ENCODE peak calls at places on chromosomes 5 and 9, in four cellular contexts. L is H9, N is neural progenitor cell, J is HCT116. T is an unnamed sample.

GRCh38 chr5:61765471-61765870 is 433.4 kb downstream of the ZSWIM6 start:
- DNase-seq in N (no peak), J (no peak), L (no peak), T (no peak)

GRCh38 chr9:971901-972511 is 4.4 kb upstream of the DMRT3 start:
- DNase-seq in N (peak), L (peak), J (no peak), T (no peak)

GRCh38 chr9:8821910-8822666 is 1022.5 kb upstream of the DMAC1 start:
- DNase-seq in N (no peak), J (no peak), L (no peak), T (peak)

GRCh38 chr5:93092349-93093105 is 488.5 kb downstream of the NR2F1-AS1 start:
- DNase-seq in J (no peak), N (no peak), L (no peak), T (peak)

GRCh38 chr5:107322936-107323335 is 347.8 kb downstream of the EFNA5 start:
- DNase-seq in L (no peak), J (no peak), N (no peak), T (no peak)

GRCh38 chr9:124300312-124300711 is 42.6 kb downstream of the NEK6 start:
- DNase-seq in L (no peak), J (no peak), N (no peak), T (no peak)

GRCh38 chr5:13660072-13660471 is 284.4 kb downstream of the DNAH5 start:
- DNase-seq in J (no peak), N (peak), L (no peak), T (peak)

GRCh38 chr5:76583163-76584047 is 39.8 kb downstream of the F2RL2 start:
- DNase-seq in L (no peak), N (no peak), J (peak), T (no peak)

GRCh38 chr9:101999441-101999840 is 261.0 kb upstream of the GRIN3A start:
- DNase-seq in J (no peak), L (no peak), N (peak), T (no peak)

GRCh38 chr9:136013116-136013515 is 51.9 kb upstream of the UBAC1 start:
- DNase-seq in N (no peak), L (no peak), J (no peak), T (no peak)

GRCh38 chr5:50463726-50464125 is 22.6 kb upstream of the EMB start:
- DNase-seq in N (peak), J (no peak), L (no peak), T (no peak)
- H2AFZ ChIP-seq in N (no peak), J (no peak), L (no peak), T (no peak)

DNA sequence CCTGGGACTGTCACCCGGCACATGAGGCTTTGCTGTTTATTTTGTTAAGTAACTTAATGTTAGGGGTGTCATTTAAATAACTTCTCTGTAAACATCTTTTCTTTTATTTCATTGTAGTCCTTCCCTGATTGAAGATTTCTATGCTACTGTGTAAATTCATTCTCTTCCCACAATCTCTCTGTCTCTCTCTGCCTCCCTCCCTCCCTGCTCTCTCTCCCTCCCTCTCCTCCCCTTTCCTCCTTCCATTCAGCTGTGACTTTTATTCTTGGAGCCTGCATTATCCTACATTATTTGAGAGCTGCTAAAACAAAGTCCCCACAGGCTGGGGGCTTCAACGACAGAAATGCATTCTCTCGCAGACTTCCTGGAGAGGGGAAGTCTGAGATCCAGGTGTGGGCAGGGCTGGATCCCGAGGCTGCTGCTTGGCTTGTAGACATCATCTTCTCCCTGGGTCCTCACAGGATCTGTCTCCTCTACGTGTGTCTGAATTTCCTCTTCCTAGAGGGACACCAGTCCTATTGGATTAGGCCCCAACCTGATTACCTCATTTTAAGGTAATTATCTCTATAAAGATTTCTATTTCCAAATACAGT is 18.4 kb downstream of the UBE2QL1 start:
- DNase-seq in L (no peak), J (no peak), N (no peak), T (no peak)
- H2AFZ ChIP-seq in L (no peak), J (no peak), N (peak), T (no peak)

GRCh38 chr9:74644015-74644414 is 146.9 kb downstream of the RORB start:
- DNase-seq in N (no peak), L (no peak), J (no peak), T (no peak)
- H2AFZ ChIP-seq in N (no peak), L (no peak), J (no peak), T (no peak)

GRCh38 chr9:94528886-94529285 is 26.0 kb upstream of the PCAT7 start:
- DNase-seq in L (no peak), J (no peak), N (no peak), T (no peak)
- H2AFZ ChIP-seq in L (no peak), J (no peak), N (no peak), T (no peak)

T was measured in astrocyte.